ENCODE peak calls at places on chromosome 13, in five cellular contexts. One of them, this sample, is unnamed.

GRCh38 chr13:40562975-40563349 is 103.5 kb downstream of the FOXO1 start:
- DNase-seq in AG09309: no peak
- DNase-seq in lower leg skin: no peak
- DNase-seq in WTC11: no peak
- DNase-seq in glutamatergic neuron: no peak
- DNase-seq in this sample: no peak

GRCh38 chr13:112133489-112134149 is 66.7 kb downstream of the SOX1 start:
- DNase-seq in AG09309: no peak
- DNase-seq in lower leg skin: no peak
- DNase-seq in WTC11: no peak
- DNase-seq in glutamatergic neuron: no peak
- DNase-seq in this sample: peak

GRCh38 chr13:44088911-44089851 is 209.5 kb downstream of the LACC1 start:
- DNase-seq in AG09309: peak
- DNase-seq in lower leg skin: no peak
- DNase-seq in WTC11: no peak
- DNase-seq in glutamatergic neuron: no peak
- DNase-seq in this sample: no peak

GRCh38 chr13:19772306-19772705 is 10.4 kb downstream of the PSPC1 start:
- DNase-seq in AG09309: no peak
- DNase-seq in lower leg skin: no peak
- DNase-seq in WTC11: no peak
- DNase-seq in glutamatergic neuron: no peak
- DNase-seq in this sample: no peak

GRCh38 chr13:107642841-107643240 is 572.5 kb downstream of the LIG4 start:
- DNase-seq in AG09309: no peak
- DNase-seq in lower leg skin: no peak
- DNase-seq in WTC11: no peak
- DNase-seq in glutamatergic neuron: peak
- DNase-seq in this sample: no peak

GRCh38 chr13:107807306-107808073 is 407.8 kb downstream of the LIG4 start:
- DNase-seq in AG09309: no peak
- DNase-seq in lower leg skin: no peak
- DNase-seq in WTC11: no peak
- DNase-seq in glutamatergic neuron: no peak
- DNase-seq in this sample: no peak

GRCh38 chr13:32914686-32915085 is 101.5 kb upstream of the KL start:
- DNase-seq in AG09309: no peak
- DNase-seq in lower leg skin: no peak
- DNase-seq in WTC11: no peak
- DNase-seq in glutamatergic neuron: no peak
- DNase-seq in this sample: no peak

GRCh38 chr13:40982772-40983171 is 36.3 kb downstream of the ELF1 start:
- DNase-seq in AG09309: no peak
- DNase-seq in lower leg skin: peak
- DNase-seq in WTC11: no peak
- DNase-seq in glutamatergic neuron: no peak
- DNase-seq in this sample: peak

GRCh38 chr13:97091202-97091601 is 96.9 kb upstream of the OXGR1 start:
- DNase-seq in AG09309: no peak
- DNase-seq in lower leg skin: no peak
- DNase-seq in WTC11: no peak
- DNase-seq in glutamatergic neuron: no peak
- DNase-seq in this sample: no peak

GRCh38 chr13:97914537-97914936 is 38.9 kb upstream of the IPO5 start:
- DNase-seq in AG09309: no peak
- DNase-seq in lower leg skin: no peak
- DNase-seq in WTC11: no peak
- DNase-seq in glutamatergic neuron: no peak
- DNase-seq in this sample: no peak

GRCh38 chr13:26956532-26957142 is 196.1 kb upstream of the GPR12 start:
- DNase-seq in AG09309: no peak
- DNase-seq in lower leg skin: no peak
- DNase-seq in WTC11: no peak
- DNase-seq in glutamatergic neuron: no peak
- DNase-seq in this sample: no peak

GRCh38 chr13:45809810-45810394 is 41.7 kb downstream of the SIAH3 start:
- DNase-seq in AG09309: no peak
- DNase-seq in lower leg skin: no peak
- DNase-seq in WTC11: no peak
- DNase-seq in glutamatergic neuron: no peak
- DNase-seq in this sample: no peak

GRCh38 chr13:78372581-78372980 is 230.8 kb downstream of the POU4F1 start:
- DNase-seq in AG09309: no peak
- DNase-seq in lower leg skin: no peak
- DNase-seq in WTC11: no peak
- DNase-seq in glutamatergic neuron: no peak
- DNase-seq in this sample: no peak

GRCh38 chr13:43522788-43523187 is 264.0 kb downstream of the ENOX1 start:
- DNase-seq in AG09309: peak
- DNase-seq in lower leg skin: no peak
- DNase-seq in WTC11: no peak
- DNase-seq in glutamatergic neuron: no peak
- DNase-seq in this sample: no peak

GRCh38 chr13:97101912-97102311 is 107.6 kb upstream of the OXGR1 start:
- DNase-seq in AG09309: no peak
- DNase-seq in lower leg skin: no peak
- DNase-seq in WTC11: no peak
- DNase-seq in glutamatergic neuron: no peak
- DNase-seq in this sample: no peak

GRCh38 chr13:67134322-67135129 is 95.6 kb downstream of the PCDH9 start:
- DNase-seq in AG09309: no peak
- DNase-seq in lower leg skin: no peak
- DNase-seq in WTC11: no peak
- DNase-seq in glutamatergic neuron: no peak
- DNase-seq in this sample: no peak

GRCh38 chr13:84032116-84032515 is 149.8 kb upstream of the SLITRK1 start:
- DNase-seq in AG09309: no peak
- DNase-seq in lower leg skin: no peak
- DNase-seq in WTC11: no peak
- DNase-seq in glutamatergic neuron: no peak
- DNase-seq in this sample: no peak

GRCh38 chr13:34750078-34750703 is 191.9 kb upstream of the NBEA start:
- DNase-seq in AG09309: no peak
- DNase-seq in lower leg skin: no peak
- DNase-seq in WTC11: peak
- DNase-seq in glutamatergic neuron: peak
- DNase-seq in this sample: peak

GRCh38 chr13:50714886-50715285 is 128.6 kb downstream of the DLEU7 start:
- DNase-seq in AG09309: no peak
- DNase-seq in lower leg skin: no peak
- DNase-seq in WTC11: no peak
- DNase-seq in glutamatergic neuron: no peak
- DNase-seq in this sample: no peak

GRCh38 chr13:27027086-27027667 is 144.4 kb downstream of the USP12 start:
- DNase-seq in AG09309: no peak
- DNase-seq in lower leg skin: no peak
- DNase-seq in WTC11: no peak
- DNase-seq in glutamatergic neuron: no peak
- DNase-seq in this sample: no peak

GRCh38 chr13:113654175-113654560 is 3.8 kb downstream of the ATP4B start:
- DNase-seq in AG09309: no peak
- DNase-seq in lower leg skin: no peak
- DNase-seq in WTC11: peak
- DNase-seq in glutamatergic neuron: no peak
- DNase-seq in this sample: no peak

GRCh38 chr13:23289917-23290357 is 109.2 kb downstream of the SGCG start:
- DNase-seq in AG09309: no peak
- DNase-seq in lower leg skin: no peak
- DNase-seq in WTC11: no peak
- DNase-seq in glutamatergic neuron: no peak
- DNase-seq in this sample: no peak

GRCh38 chr13:23288995-23289394 is 108.2 kb downstream of the SGCG start:
- DNase-seq in AG09309: no peak
- DNase-seq in lower leg skin: no peak
- DNase-seq in WTC11: no peak
- DNase-seq in glutamatergic neuron: no peak
- DNase-seq in this sample: no peak

GRCh38 chr13:23288564-23288963 is 107.8 kb downstream of the SGCG start:
- DNase-seq in AG09309: no peak
- DNase-seq in lower leg skin: no peak
- DNase-seq in WTC11: no peak
- DNase-seq in glutamatergic neuron: no peak
- DNase-seq in this sample: no peak

GRCh38 chr13:23292596-23292995 is 111.8 kb downstream of the SGCG start:
- DNase-seq in AG09309: no peak
- DNase-seq in lower leg skin: no peak
- DNase-seq in WTC11: no peak
- DNase-seq in glutamatergic neuron: no peak
- DNase-seq in this sample: no peak
- TF ChIP-seq CTCF in AG09309: no peak
- TF ChIP-seq CTCF in lower leg skin: no peak
- TF ChIP-seq CTCF in WTC11: no peak
- TF ChIP-seq CTCF in glutamatergic neuron: no peak
- TF ChIP-seq CTCF in this sample: no peak

GRCh38 chr13:57631607-57632275 is at the start of gene PCDH17:
- DNase-seq in AG09309: no peak
- DNase-seq in lower leg skin: no peak
- DNase-seq in WTC11: peak
- DNase-seq in glutamatergic neuron: peak
- DNase-seq in this sample: peak

GRCh38 chr13:57634829-57635165 is 3.3 kb downstream of the PCDH17 start:
- DNase-seq in AG09309: no peak
- DNase-seq in lower leg skin: no peak
- DNase-seq in WTC11: peak
- DNase-seq in glutamatergic neuron: peak
- DNase-seq in this sample: peak

GRCh38 chr13:57632276-57633140 is 964 bp downstream of the PCDH17 start:
- DNase-seq in AG09309: no peak
- DNase-seq in lower leg skin: no peak
- DNase-seq in WTC11: peak
- DNase-seq in glutamatergic neuron: peak
- DNase-seq in this sample: peak

GRCh38 chr13:57633950-57634828 is 2.6 kb downstream of the PCDH17 start:
- DNase-seq in AG09309: no peak
- DNase-seq in lower leg skin: no peak
- DNase-seq in WTC11: peak
- DNase-seq in glutamatergic neuron: peak
- DNase-seq in this sample: peak

GRCh38 chr13:57633141-57633949 is 1.8 kb downstream of the PCDH17 start:
- DNase-seq in AG09309: no peak
- DNase-seq in lower leg skin: no peak
- DNase-seq in WTC11: peak
- DNase-seq in glutamatergic neuron: peak
- DNase-seq in this sample: peak
- TF ChIP-seq CTCF in AG09309: no peak
- TF ChIP-seq CTCF in lower leg skin: no peak
- TF ChIP-seq CTCF in WTC11: peak
- TF ChIP-seq CTCF in glutamatergic neuron: peak
- TF ChIP-seq CTCF in this sample: peak

DNA sequence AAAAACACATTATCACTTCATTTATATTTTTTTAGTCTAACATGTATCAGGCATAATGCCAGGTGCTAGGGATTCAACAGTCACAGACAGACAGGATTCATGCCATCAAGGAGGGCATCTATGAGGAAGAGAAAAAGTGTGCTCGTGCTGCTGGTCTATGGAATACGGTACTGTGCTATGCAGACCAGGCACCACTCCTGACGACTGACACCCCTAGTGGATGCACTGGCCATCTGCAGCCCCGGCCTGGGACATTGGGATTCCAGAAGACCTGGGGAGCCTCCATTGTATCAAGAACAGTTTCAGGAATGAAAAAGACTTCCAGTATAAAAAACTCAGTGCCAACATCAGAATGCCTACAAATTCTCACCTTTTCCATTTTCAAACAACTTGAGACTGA is 94.0 kb downstream of the KLF12 start:
- DNase-seq in AG09309: no peak
- DNase-seq in lower leg skin: no peak
- DNase-seq in WTC11: peak
- DNase-seq in glutamatergic neuron: peak
- DNase-seq in this sample: peak
- TF ChIP-seq CTCF in AG09309: peak
- TF ChIP-seq CTCF in lower leg skin: no peak
- TF ChIP-seq CTCF in WTC11: peak
- TF ChIP-seq CTCF in glutamatergic neuron: peak
- TF ChIP-seq CTCF in this sample: peak

DNA sequence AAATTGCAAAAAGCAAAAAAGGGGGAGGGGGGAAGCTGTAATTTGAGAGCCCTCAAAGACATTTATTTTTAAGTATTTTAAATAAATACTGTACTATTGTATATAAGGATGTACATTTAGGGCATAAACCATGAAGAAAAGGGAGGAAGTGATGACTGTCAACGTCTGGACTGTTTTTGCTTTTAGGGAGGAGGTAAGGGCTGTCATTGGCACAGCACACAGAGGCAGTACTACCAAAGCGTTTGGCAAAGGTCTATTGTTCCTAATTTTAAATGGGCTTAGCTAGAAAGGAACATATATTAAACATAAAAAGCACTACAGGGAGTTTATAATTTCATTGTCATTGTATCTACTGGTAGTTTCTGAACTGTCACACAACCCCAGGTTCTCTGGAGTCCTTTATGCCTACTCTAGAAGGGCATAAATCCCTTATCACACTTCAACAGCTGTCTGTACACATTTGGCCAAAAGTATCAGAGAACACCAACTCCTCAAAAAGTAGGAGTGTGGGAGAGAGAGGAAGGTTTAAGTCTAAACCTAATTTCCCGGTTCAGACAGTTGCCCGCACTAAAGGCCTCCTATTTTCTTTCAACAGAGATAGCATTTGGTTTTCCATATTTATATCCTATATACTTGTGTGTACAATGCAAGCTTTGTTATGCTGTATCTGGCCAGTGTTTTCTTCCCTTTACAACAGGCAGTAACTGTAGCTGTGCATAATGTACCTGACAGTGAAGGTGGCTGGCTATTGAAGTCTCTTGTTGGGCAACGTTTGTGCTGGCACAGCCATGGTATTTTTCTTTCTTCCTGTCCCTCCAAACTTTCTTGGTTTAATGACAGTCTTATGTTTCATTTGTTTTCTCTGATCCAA is 406.2 kb downstream of the KLF5 start:
- DNase-seq in AG09309: no peak
- DNase-seq in lower leg skin: no peak
- DNase-seq in WTC11: no peak
- DNase-seq in glutamatergic neuron: no peak
- DNase-seq in this sample: no peak
- TF ChIP-seq CTCF in AG09309: no peak
- TF ChIP-seq CTCF in lower leg skin: no peak
- TF ChIP-seq CTCF in WTC11: no peak
- TF ChIP-seq CTCF in glutamatergic neuron: no peak
- TF ChIP-seq CTCF in this sample: no peak

GRCh38 chr13:39405107-39405506 is 197.9 kb downstream of the LHFPL6 start:
- DNase-seq in AG09309: no peak
- DNase-seq in lower leg skin: no peak
- DNase-seq in WTC11: no peak
- DNase-seq in glutamatergic neuron: no peak
- DNase-seq in this sample: no peak

GRCh38 chr13:39406688-39407087 is 196.3 kb downstream of the LHFPL6 start:
- DNase-seq in AG09309: no peak
- DNase-seq in lower leg skin: no peak
- DNase-seq in WTC11: no peak
- DNase-seq in glutamatergic neuron: no peak
- DNase-seq in this sample: no peak

GRCh38 chr13:39407138-39407537 is 195.9 kb downstream of the LHFPL6 start:
- DNase-seq in AG09309: no peak
- DNase-seq in lower leg skin: no peak
- DNase-seq in WTC11: no peak
- DNase-seq in glutamatergic neuron: no peak
- DNase-seq in this sample: no peak

GRCh38 chr13:39407786-39408185 is 195.2 kb downstream of the LHFPL6 start:
- DNase-seq in AG09309: no peak
- DNase-seq in lower leg skin: no peak
- DNase-seq in WTC11: no peak
- DNase-seq in glutamatergic neuron: no peak
- DNase-seq in this sample: no peak

GRCh38 chr13:39405596-39405995 is 197.4 kb downstream of the LHFPL6 start:
- DNase-seq in AG09309: no peak
- DNase-seq in lower leg skin: no peak
- DNase-seq in WTC11: no peak
- DNase-seq in glutamatergic neuron: no peak
- DNase-seq in this sample: no peak
- TF ChIP-seq CTCF in AG09309: no peak
- TF ChIP-seq CTCF in lower leg skin: no peak
- TF ChIP-seq CTCF in WTC11: no peak
- TF ChIP-seq CTCF in glutamatergic neuron: no peak
- TF ChIP-seq CTCF in this sample: no peak